ENCODE peak calls at places on chromosome 16, in ten cellular contexts. One of them, this sample, is unnamed.

GRCh38 chr16:20409398-20410152 is at the start of gene ACSM5:
- DNase-seq in upper lobe of left lung: peak
- DNase-seq in GM12891: no peak
- DNase-seq in HCT116: no peak
- DNase-seq in breast epithelium: no peak
- DNase-seq in suprapubic skin: no peak
- DNase-seq in stomach: peak
- DNase-seq in endothelial cell of umbilical vein: no peak
- DNase-seq in GM12878: no peak
- DNase-seq in HepG2: peak
- DNase-seq in this sample: no peak

GRCh38 chr16:31179153-31179746 is 689 bp upstream of the FUS start:
- DNase-seq in upper lobe of left lung: peak
- DNase-seq in GM12891: no peak
- DNase-seq in HCT116: no peak
- DNase-seq in breast epithelium: no peak
- DNase-seq in suprapubic skin: no peak
- DNase-seq in stomach: no peak
- DNase-seq in endothelial cell of umbilical vein: no peak
- DNase-seq in GM12878: no peak
- DNase-seq in HepG2: no peak
- DNase-seq in this sample: no peak

GRCh38 chr16:81314603-81315270 is at the start of gene GAN:
- DNase-seq in upper lobe of left lung: peak
- DNase-seq in GM12891: peak
- DNase-seq in HCT116: peak
- DNase-seq in breast epithelium: peak
- DNase-seq in suprapubic skin: peak
- DNase-seq in stomach: peak
- DNase-seq in endothelial cell of umbilical vein: peak
- DNase-seq in GM12878: peak
- DNase-seq in HepG2: peak
- DNase-seq in this sample: peak

GRCh38 chr16:50146479-50147435 is 6.3 kb upstream of the TENT4B start:
- DNase-seq in upper lobe of left lung: no peak
- DNase-seq in GM12891: no peak
- DNase-seq in HCT116: no peak
- DNase-seq in breast epithelium: no peak
- DNase-seq in suprapubic skin: no peak
- DNase-seq in stomach: no peak
- DNase-seq in endothelial cell of umbilical vein: no peak
- DNase-seq in GM12878: no peak
- DNase-seq in HepG2: no peak
- DNase-seq in this sample: no peak

GRCh38 chr16:30972872-30973271 is 12.1 kb upstream of the HSD3B7 start:
- DNase-seq in upper lobe of left lung: no peak
- DNase-seq in GM12891: no peak
- DNase-seq in HCT116: no peak
- DNase-seq in breast epithelium: no peak
- DNase-seq in suprapubic skin: no peak
- DNase-seq in stomach: no peak
- DNase-seq in endothelial cell of umbilical vein: no peak
- DNase-seq in GM12878: no peak
- DNase-seq in HepG2: peak
- DNase-seq in this sample: no peak

GRCh38 chr16:84175351-84176081 is 11.3 kb downstream of the TAF1C start:
- DNase-seq in upper lobe of left lung: peak
- DNase-seq in GM12891: no peak
- DNase-seq in HCT116: no peak
- DNase-seq in breast epithelium: peak
- DNase-seq in suprapubic skin: no peak
- DNase-seq in stomach: peak
- DNase-seq in endothelial cell of umbilical vein: peak
- DNase-seq in GM12878: peak
- DNase-seq in HepG2: peak
- DNase-seq in this sample: peak

GRCh38 chr16:21611178-21611545 is 11.8 kb downstream of the METTL9 start:
- DNase-seq in upper lobe of left lung: no peak
- DNase-seq in GM12891: no peak
- DNase-seq in HCT116: no peak
- DNase-seq in breast epithelium: no peak
- DNase-seq in suprapubic skin: no peak
- DNase-seq in stomach: no peak
- DNase-seq in endothelial cell of umbilical vein: no peak
- DNase-seq in GM12878: no peak
- DNase-seq in HepG2: no peak
- DNase-seq in this sample: no peak

GRCh38 chr16:77618011-77618410 is 104.3 kb upstream of the NUDT7 start:
- DNase-seq in upper lobe of left lung: no peak
- DNase-seq in GM12891: no peak
- DNase-seq in HCT116: no peak
- DNase-seq in breast epithelium: no peak
- DNase-seq in suprapubic skin: no peak
- DNase-seq in stomach: no peak
- DNase-seq in endothelial cell of umbilical vein: peak
- DNase-seq in GM12878: no peak
- DNase-seq in HepG2: no peak
- DNase-seq in this sample: no peak

DNA sequence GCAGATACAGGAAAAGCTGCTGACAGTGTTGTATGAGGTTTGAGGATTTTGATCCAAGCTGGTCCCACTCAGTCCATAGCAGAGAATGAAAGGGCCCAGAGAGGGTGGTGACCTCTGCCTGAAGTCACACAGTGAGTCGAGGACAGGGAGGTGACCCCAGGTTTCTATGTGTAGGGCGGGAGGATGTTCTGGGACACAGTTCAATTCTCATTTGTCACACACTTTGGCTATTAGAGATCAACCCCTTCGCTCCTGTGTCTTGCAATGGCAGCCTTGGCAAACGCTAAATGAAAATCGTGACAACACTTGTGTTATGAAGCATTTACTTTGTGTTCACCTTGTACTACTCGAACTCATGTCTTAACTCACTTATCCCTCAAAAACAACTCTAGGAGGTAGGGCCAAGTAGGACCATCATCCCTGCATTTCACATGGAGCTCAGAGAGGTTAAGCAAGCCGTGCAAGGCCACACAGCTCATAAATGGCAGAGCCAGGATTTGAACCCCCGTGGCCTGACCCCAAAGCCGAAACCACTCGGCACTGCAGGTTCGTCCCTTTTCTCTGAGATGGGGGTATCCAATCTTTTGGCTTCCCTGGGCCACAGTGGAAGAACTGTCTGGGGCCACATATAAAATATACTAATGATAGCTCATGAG is 10.2 kb downstream of the DEXI start:
- DNase-seq in upper lobe of left lung: no peak
- DNase-seq in GM12891: no peak
- DNase-seq in HCT116: no peak
- DNase-seq in breast epithelium: no peak
- DNase-seq in suprapubic skin: no peak
- DNase-seq in stomach: no peak
- DNase-seq in endothelial cell of umbilical vein: no peak
- DNase-seq in GM12878: no peak
- DNase-seq in HepG2: no peak
- DNase-seq in this sample: no peak
- TF ChIP-seq POLR2A in upper lobe of left lung: no peak
- TF ChIP-seq POLR2A in GM12891: peak
- TF ChIP-seq POLR2A in HCT116: no peak
- TF ChIP-seq POLR2A in breast epithelium: no peak
- TF ChIP-seq POLR2A in suprapubic skin: no peak
- TF ChIP-seq POLR2A in stomach: no peak
- TF ChIP-seq POLR2A in endothelial cell of umbilical vein: no peak
- TF ChIP-seq POLR2A in GM12878: peak
- TF ChIP-seq POLR2A in HepG2: no peak
- TF ChIP-seq POLR2A in this sample: no peak

GRCh38 chr16:48358419-48358818 is 26.8 kb downstream of the SIAH1 start:
- DNase-seq in upper lobe of left lung: no peak
- DNase-seq in GM12891: no peak
- DNase-seq in HCT116: no peak
- DNase-seq in breast epithelium: no peak
- DNase-seq in suprapubic skin: no peak
- DNase-seq in stomach: no peak
- DNase-seq in endothelial cell of umbilical vein: no peak
- DNase-seq in GM12878: no peak
- DNase-seq in HepG2: no peak
- DNase-seq in this sample: no peak
- TF ChIP-seq POLR2AphosphoS5 in upper lobe of left lung: no peak
- TF ChIP-seq POLR2AphosphoS5 in GM12891: no peak
- TF ChIP-seq POLR2AphosphoS5 in HCT116: no peak
- TF ChIP-seq POLR2AphosphoS5 in breast epithelium: no peak
- TF ChIP-seq POLR2AphosphoS5 in suprapubic skin: no peak
- TF ChIP-seq POLR2AphosphoS5 in stomach: no peak
- TF ChIP-seq POLR2AphosphoS5 in endothelial cell of umbilical vein: no peak
- TF ChIP-seq POLR2AphosphoS5 in GM12878: no peak
- TF ChIP-seq POLR2AphosphoS5 in HepG2: no peak
- TF ChIP-seq POLR2AphosphoS5 in this sample: no peak

GRCh38 chr16:72946474-72947194 is 101.3 kb downstream of the ZFHX3 start:
- DNase-seq in upper lobe of left lung: no peak
- DNase-seq in GM12891: no peak
- DNase-seq in HCT116: no peak
- DNase-seq in breast epithelium: no peak
- DNase-seq in suprapubic skin: no peak
- DNase-seq in stomach: peak
- DNase-seq in endothelial cell of umbilical vein: no peak
- DNase-seq in GM12878: no peak
- DNase-seq in HepG2: no peak
- DNase-seq in this sample: no peak

GRCh38 chr16:72948238-72948559 is 99.7 kb downstream of the ZFHX3 start:
- DNase-seq in upper lobe of left lung: no peak
- DNase-seq in GM12891: no peak
- DNase-seq in HCT116: no peak
- DNase-seq in breast epithelium: no peak
- DNase-seq in suprapubic skin: no peak
- DNase-seq in stomach: no peak
- DNase-seq in endothelial cell of umbilical vein: no peak
- DNase-seq in GM12878: no peak
- DNase-seq in HepG2: no peak
- DNase-seq in this sample: no peak

GRCh38 chr16:72946063-72946462 is 101.9 kb downstream of the ZFHX3 start:
- DNase-seq in upper lobe of left lung: no peak
- DNase-seq in GM12891: no peak
- DNase-seq in HCT116: no peak
- DNase-seq in breast epithelium: no peak
- DNase-seq in suprapubic skin: no peak
- DNase-seq in stomach: no peak
- DNase-seq in endothelial cell of umbilical vein: no peak
- DNase-seq in GM12878: no peak
- DNase-seq in HepG2: no peak
- DNase-seq in this sample: no peak

GRCh38 chr16:72945611-72946010 is 102.3 kb downstream of the ZFHX3 start:
- DNase-seq in upper lobe of left lung: no peak
- DNase-seq in GM12891: no peak
- DNase-seq in HCT116: no peak
- DNase-seq in breast epithelium: no peak
- DNase-seq in suprapubic skin: no peak
- DNase-seq in stomach: no peak
- DNase-seq in endothelial cell of umbilical vein: no peak
- DNase-seq in GM12878: no peak
- DNase-seq in HepG2: no peak
- DNase-seq in this sample: no peak

DNA sequence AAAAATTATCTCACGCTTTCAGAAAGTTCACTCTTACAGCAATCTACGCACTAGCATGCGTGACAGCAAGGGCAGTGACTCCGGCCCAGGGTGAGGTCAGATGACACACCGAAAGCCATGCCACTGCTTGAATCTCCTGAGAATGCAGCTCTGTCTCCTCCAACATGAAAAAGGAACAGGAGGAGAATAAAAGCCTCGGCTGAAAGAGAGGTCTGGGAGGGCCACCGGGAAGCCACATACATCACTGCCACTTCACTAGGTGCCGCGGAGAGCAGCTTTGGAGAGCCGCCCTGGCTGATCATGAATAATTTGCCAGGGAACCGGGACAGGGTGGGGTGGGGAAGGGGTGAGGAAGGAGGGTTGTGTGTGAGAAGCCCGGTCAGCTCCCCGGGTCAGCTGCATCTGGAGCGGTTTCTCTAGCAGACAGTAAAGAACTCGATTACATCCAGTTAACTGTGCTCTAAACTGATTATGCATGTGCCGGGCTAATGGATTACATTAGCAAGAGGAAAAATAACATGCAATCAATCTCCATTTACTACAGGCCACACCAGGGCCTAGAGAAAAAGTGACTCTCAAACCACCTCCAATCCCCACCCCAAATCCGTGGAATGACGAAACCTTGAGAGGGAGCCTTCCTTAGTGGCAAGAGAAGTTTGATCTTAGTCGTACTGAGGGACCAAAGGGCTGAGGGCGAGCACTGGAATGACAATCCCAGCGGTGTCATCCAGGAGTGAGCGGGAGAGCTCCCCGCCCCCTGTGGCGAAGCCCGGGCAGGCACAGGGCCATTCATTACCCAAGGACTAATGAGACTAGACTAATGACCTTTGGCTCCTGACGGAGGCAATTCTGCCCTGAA is 100.3 kb downstream of the ZFHX3 start:
- DNase-seq in upper lobe of left lung: peak
- DNase-seq in GM12891: no peak
- DNase-seq in HCT116: no peak
- DNase-seq in breast epithelium: no peak
- DNase-seq in suprapubic skin: no peak
- DNase-seq in stomach: no peak
- DNase-seq in endothelial cell of umbilical vein: no peak
- DNase-seq in GM12878: no peak
- DNase-seq in HepG2: peak
- DNase-seq in this sample: no peak
- TF ChIP-seq POLR2A in upper lobe of left lung: no peak
- TF ChIP-seq POLR2A in GM12891: no peak
- TF ChIP-seq POLR2A in HCT116: no peak
- TF ChIP-seq POLR2A in breast epithelium: no peak
- TF ChIP-seq POLR2A in suprapubic skin: no peak
- TF ChIP-seq POLR2A in stomach: no peak
- TF ChIP-seq POLR2A in endothelial cell of umbilical vein: no peak
- TF ChIP-seq POLR2A in GM12878: no peak
- TF ChIP-seq POLR2A in HepG2: no peak
- TF ChIP-seq POLR2A in this sample: no peak

GRCh38 chr16:56191807-56192643 is 736 bp downstream of the GNAO1 start:
- DNase-seq in upper lobe of left lung: no peak
- DNase-seq in GM12891: no peak
- DNase-seq in HCT116: no peak
- DNase-seq in breast epithelium: no peak
- DNase-seq in suprapubic skin: no peak
- DNase-seq in stomach: no peak
- DNase-seq in endothelial cell of umbilical vein: no peak
- DNase-seq in GM12878: no peak
- DNase-seq in HepG2: no peak
- DNase-seq in this sample: no peak

GRCh38 chr16:56192971-56193936 is 2.0 kb downstream of the GNAO1 start:
- DNase-seq in upper lobe of left lung: no peak
- DNase-seq in GM12891: no peak
- DNase-seq in HCT116: no peak
- DNase-seq in breast epithelium: no peak
- DNase-seq in suprapubic skin: no peak
- DNase-seq in stomach: no peak
- DNase-seq in endothelial cell of umbilical vein: no peak
- DNase-seq in GM12878: no peak
- DNase-seq in HepG2: no peak
- DNase-seq in this sample: no peak

GRCh38 chr16:56189990-56190902 is 1.0 kb upstream of the GNAO1 start:
- DNase-seq in upper lobe of left lung: no peak
- DNase-seq in GM12891: no peak
- DNase-seq in HCT116: no peak
- DNase-seq in breast epithelium: no peak
- DNase-seq in suprapubic skin: peak
- DNase-seq in stomach: no peak
- DNase-seq in endothelial cell of umbilical vein: peak
- DNase-seq in GM12878: no peak
- DNase-seq in HepG2: no peak
- DNase-seq in this sample: no peak

GRCh38 chr16:56192644-56192960 is 1.3 kb downstream of the GNAO1 start:
- DNase-seq in upper lobe of left lung: no peak
- DNase-seq in GM12891: no peak
- DNase-seq in HCT116: no peak
- DNase-seq in breast epithelium: no peak
- DNase-seq in suprapubic skin: no peak
- DNase-seq in stomach: no peak
- DNase-seq in endothelial cell of umbilical vein: no peak
- DNase-seq in GM12878: no peak
- DNase-seq in HepG2: no peak
- DNase-seq in this sample: no peak

GRCh38 chr16:56190903-56191806 is at the start of gene GNAO1:
- DNase-seq in upper lobe of left lung: peak
- DNase-seq in GM12891: peak
- DNase-seq in HCT116: no peak
- DNase-seq in breast epithelium: peak
- DNase-seq in suprapubic skin: peak
- DNase-seq in stomach: peak
- DNase-seq in endothelial cell of umbilical vein: peak
- DNase-seq in GM12878: no peak
- DNase-seq in HepG2: no peak
- DNase-seq in this sample: peak
- TF ChIP-seq POLR2AphosphoS5 in upper lobe of left lung: no peak
- TF ChIP-seq POLR2AphosphoS5 in GM12891: no peak
- TF ChIP-seq POLR2AphosphoS5 in HCT116: no peak
- TF ChIP-seq POLR2AphosphoS5 in breast epithelium: no peak
- TF ChIP-seq POLR2AphosphoS5 in suprapubic skin: no peak
- TF ChIP-seq POLR2AphosphoS5 in stomach: no peak
- TF ChIP-seq POLR2AphosphoS5 in endothelial cell of umbilical vein: no peak
- TF ChIP-seq POLR2AphosphoS5 in GM12878: no peak
- TF ChIP-seq POLR2AphosphoS5 in HepG2: no peak
- TF ChIP-seq POLR2AphosphoS5 in this sample: no peak